ENCODE peak calls at places on chromosomes 12 and 14, in seven cellular contexts. M, Q, I, L, N, H and E are unnamed samples.

GRCh38 chr12:28583771-28584261 is 393.6 kb downstream of the CCDC91 start:
- DNase-seq in M (no peak), Q (no peak), I (no peak), L (no peak), N (no peak), H (no peak), E (no peak)

GRCh38 chr12:108950991-108951739 is 69.7 kb downstream of the SVOP start:
- DNase-seq in M (peak; percentile 89), Q (peak; percentile 50), I (peak; percentile 91), L (peak; percentile 41), N (peak; percentile 85), H (peak; percentile 84), E (peak; percentile 69)

GRCh38 chr12:98725481-98726247 is 80.6 kb downstream of the APAF1 start:
- DNase-seq in M (no peak), Q (no peak), I (peak; percentile 45), L (no peak), N (no peak), H (peak; percentile 66), E (peak; percentile 51)

GRCh38 chr14:77014004-77014604 is 14.4 kb downstream of the IRF2BPL start:
- DNase-seq in M (no peak), Q (peak; percentile 79), I (peak; percentile 38), L (peak; percentile 42), N (no peak), H (peak; percentile 65), E (peak; percentile 67)

GRCh38 chr14:35383569-35384385 is 20.8 kb downstream of the NFKBIA start:
- DNase-seq in M (peak; percentile 41), Q (no peak), I (no peak), L (no peak), N (no peak), H (no peak), E (no peak)

GRCh38 chr14:90439874-90440442 is 43.1 kb downstream of the CALM1 start:
- DNase-seq in M (peak; percentile 34), Q (peak; percentile 5), I (no peak), L (no peak), N (no peak), H (peak; percentile 34), E (no peak)

GRCh38 chr14:77006127-77006526 is 22.4 kb downstream of the IRF2BPL start:
- DNase-seq in M (no peak), Q (no peak), I (no peak), L (no peak), N (no peak), H (no peak), E (no peak)

GRCh38 chr14:78119440-78119839 is 50.7 kb upstream of the NRXN3 start:
- DNase-seq in M (no peak), Q (no peak), I (no peak), L (no peak), N (no peak), H (no peak), E (no peak)

GRCh38 chr12:17216156-17216555 is 610.2 kb upstream of the LMO3 start:
- DNase-seq in M (no peak), Q (no peak), I (no peak), L (no peak), N (no peak), H (no peak), E (no peak)

GRCh38 chr12:62917939-62918338 is 17.0 kb downstream of the PPM1H start:
- DNase-seq in M (no peak), Q (no peak), I (no peak), L (no peak), N (no peak), H (no peak), E (no peak)

GRCh38 chr12:13275366-13275765 is 78.8 kb downstream of the EMP1 start:
- DNase-seq in M (no peak), Q (no peak), I (no peak), L (no peak), N (no peak), H (no peak), E (no peak)

GRCh38 chr14:75404843-75405242 is 23.0 kb upstream of the JDP2 start:
- DNase-seq in M (no peak), Q (no peak), I (no peak), L (no peak), N (no peak), H (no peak), E (no peak)

GRCh38 chr14:52342849-52343606 is 28.9 kb downstream of the PTGER2 start:
- DNase-seq in M (no peak), Q (no peak), I (no peak), L (no peak), N (no peak), H (no peak), E (no peak)

GRCh38 chr12:89874146-89874545 is 165.5 kb upstream of the ATP2B1 start:
- DNase-seq in M (no peak), Q (peak; percentile 45), I (no peak), L (no peak), N (no peak), H (peak; percentile 6), E (no peak)

GRCh38 chr14:89504602-89505320 is 87.7 kb upstream of the FOXN3 start:
- DNase-seq in M (peak; percentile 69), Q (no peak), I (no peak), L (no peak), N (peak; percentile 65), H (no peak), E (no peak)

GRCh38 chr14:23056257-23056955 is 914 bp downstream of the CDH24 start:
- DNase-seq in M (peak; percentile 91), Q (peak; percentile 65), I (peak; percentile 31), L (peak; percentile 60), N (peak; percentile 78), H (peak; percentile 87), E (peak; percentile 58)

GRCh38 chr12:114393569-114393968 is 12.4 kb downstream of the TBX5 start:
- DNase-seq in M (no peak), Q (no peak), I (no peak), L (no peak), N (no peak), H (no peak), E (no peak)

DNA sequence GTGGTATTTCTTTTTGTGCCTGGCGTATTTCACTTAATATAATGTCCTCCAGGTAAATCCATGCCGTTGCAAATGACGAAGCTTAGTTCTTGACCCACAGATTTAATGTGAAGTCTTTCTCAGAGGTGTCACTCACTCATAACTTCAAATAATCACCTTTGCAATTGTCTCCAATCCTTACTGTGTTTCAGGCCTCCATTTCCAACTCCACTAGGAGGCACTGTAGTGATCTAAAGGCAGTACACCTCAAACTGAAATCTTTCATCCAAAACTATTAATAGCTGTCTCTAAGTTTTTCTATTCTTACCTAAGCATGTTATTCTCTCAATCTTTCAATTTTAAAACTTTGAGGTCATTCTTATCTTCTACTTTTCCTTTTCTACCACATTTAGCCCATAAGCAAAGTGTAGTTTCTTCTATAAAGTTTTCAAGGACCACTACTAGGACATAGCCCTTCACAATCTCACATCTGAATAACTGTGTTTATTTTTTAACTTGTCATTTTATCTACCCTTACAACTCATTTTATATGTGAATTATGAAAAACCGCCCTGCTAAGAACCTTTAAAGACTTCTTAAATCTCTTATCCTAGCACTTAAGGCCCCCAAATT is 25.5 kb upstream of the FBXO34 start:
- DNase-seq in M (no peak), Q (no peak), I (no peak), L (no peak), N (no peak), H (peak; percentile 38), E (no peak)
- TF ChIP-seq CTCF in M (peak; percentile 54), Q (peak; percentile 56), I (peak; percentile 27), L (peak; percentile 52), N (peak; percentile 52), H (peak; percentile 66), E (peak; percentile 19)

GRCh38 chr14:81336009-81336408 is 64.1 kb downstream of the STON2 start:
- DNase-seq in M (no peak), Q (no peak), I (no peak), L (no peak), N (no peak), H (no peak), E (no peak)

GRCh38 chr14:81330619-81331122 is 69.5 kb downstream of the STON2 start:
- DNase-seq in M (no peak), Q (no peak), I (no peak), L (no peak), N (no peak), H (no peak), E (no peak)

GRCh38 chr14:81332725-81333124 is 67.4 kb downstream of the STON2 start:
- DNase-seq in M (no peak), Q (no peak), I (no peak), L (no peak), N (no peak), H (no peak), E (no peak)

GRCh38 chr14:81329640-81330385 is 70.3 kb downstream of the STON2 start:
- DNase-seq in M (no peak), Q (no peak), I (no peak), L (no peak), N (no peak), H (no peak), E (no peak)

DNA sequence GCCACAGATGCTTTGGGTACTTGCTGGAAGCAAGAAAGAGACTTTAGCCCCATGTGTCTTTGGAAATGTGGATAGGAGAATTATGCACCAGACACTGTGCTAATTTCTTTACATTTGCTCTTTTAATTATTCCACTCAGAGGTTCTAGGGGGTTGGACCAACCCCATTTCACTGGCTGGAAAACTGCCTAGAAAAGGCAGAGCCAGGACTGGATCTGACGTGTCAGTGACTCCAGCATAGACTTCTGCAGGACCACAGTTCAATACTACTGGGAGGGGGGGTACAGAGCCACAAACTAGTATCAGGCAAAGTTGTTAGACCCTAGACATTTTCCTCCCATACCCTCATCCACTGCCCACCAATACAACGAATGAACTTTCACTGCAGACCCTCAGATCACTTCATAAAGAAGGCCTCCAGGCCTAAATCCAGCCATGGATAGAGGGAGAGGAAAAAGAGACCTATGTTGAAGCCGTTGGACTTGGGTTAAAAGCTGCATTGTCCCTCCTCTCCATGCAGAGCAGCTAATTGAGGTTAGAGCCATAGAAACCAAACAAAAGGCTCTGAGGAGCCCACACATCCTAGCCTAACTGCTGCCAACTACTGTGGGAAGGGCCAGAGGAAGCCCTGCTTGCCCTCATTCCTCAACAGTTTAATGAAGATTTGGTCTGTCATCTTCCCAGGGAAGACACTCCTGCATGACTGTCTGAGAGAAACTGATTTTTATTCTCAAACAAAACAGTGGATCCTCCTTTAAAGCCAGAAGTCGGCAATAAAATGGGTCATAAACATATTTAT is 68.7 kb downstream of the STON2 start:
- DNase-seq in M (no peak), Q (no peak), I (no peak), L (no peak), N (no peak), H (peak; percentile 48), E (no peak)
- H3K27ac ChIP-seq in M (no peak overlapping the region), Q (no peak overlapping the region), I (no peak overlapping the region), L (no peak overlapping the region), N (no peak overlapping the region), H (no peak overlapping the region), E (no peak overlapping the region)

DNA sequence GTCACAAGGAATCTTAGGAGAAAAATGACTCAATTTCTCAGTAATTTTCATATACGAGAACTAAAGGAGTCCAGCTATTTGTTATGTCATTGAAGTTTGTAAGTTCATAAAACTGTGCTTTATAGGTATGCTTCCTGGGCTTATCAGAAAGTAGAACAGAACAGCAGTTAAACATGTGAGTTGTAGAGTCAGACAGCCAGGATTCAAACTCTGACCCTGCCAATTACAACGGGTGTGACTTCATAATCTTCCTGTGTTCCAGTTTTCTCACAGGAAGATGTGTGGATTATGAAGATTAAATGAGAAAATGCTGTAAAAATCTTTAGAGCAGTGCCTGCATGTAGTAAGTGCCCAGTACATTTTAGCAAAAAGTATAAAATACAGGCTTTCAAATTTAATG is 8.9 kb downstream of the TRIM9 start:
- DNase-seq in M (no peak), Q (no peak), I (no peak), L (no peak), N (no peak), H (no peak), E (no peak)
- H3K4me1 ChIP-seq in M (no peaks in the 10 kb centered on the region), Q (no peaks in the 10 kb centered on the region), I (no peaks in the 10 kb centered on the region), L (peaks cover 13% of the 10 kb centered on the region), N (no peaks in the 10 kb centered on the region), H (no peaks in the 10 kb centered on the region), E (no peaks in the 10 kb centered on the region)

GRCh38 chr14:26137161-26137560 is 460.7 kb downstream of the NOVA1 start:
- DNase-seq in M (no peak), Q (no peak), I (no peak), L (no peak), N (no peak), H (no peak), E (no peak)
- TF ChIP-seq CTCF in M (no peak), Q (no peak), I (no peak), L (no peak), N (no peak), H (peak; percentile 43), E (no peak)